ENCODE peak calls at places on chromosomes 3 and 15, in seven cellular contexts. One of them, this sample, is unnamed.

GRCh38 chr3:133540896-133541674 is 32.4 kb upstream of the CDV3 start:
- DNase-seq in uterus: no peak
- DNase-seq in body of pancreas: no peak
- DNase-seq in GM12878: peak; percentile 45
- DNase-seq in right lobe of liver: peak; percentile 44
- DNase-seq in breast epithelium: no peak
- DNase-seq in lower leg skin: no peak
- DNase-seq in this sample: peak; percentile 19

GRCh38 chr3:54917172-54917571 is 10.7 kb downstream of the LRTM1 start:
- DNase-seq in body of pancreas: no peak
- DNase-seq in right lobe of liver: no peak
- DNase-seq in uterus: no peak
- DNase-seq in lower leg skin: no peak
- DNase-seq in GM12878: no peak
- DNase-seq in breast epithelium: no peak
- DNase-seq in this sample: no peak

GRCh38 chr3:187662848-187663407 is 7.3 kb downstream of the SST start:
- DNase-seq in right lobe of liver: no peak
- DNase-seq in lower leg skin: no peak
- DNase-seq in GM12878: no peak
- DNase-seq in breast epithelium: no peak
- DNase-seq in body of pancreas: no peak
- DNase-seq in uterus: no peak
- DNase-seq in this sample: no peak

GRCh38 chr15:27234593-27234992 is 263.6 kb downstream of the GABRG3 start:
- DNase-seq in body of pancreas: no peak
- DNase-seq in breast epithelium: no peak
- DNase-seq in uterus: no peak
- DNase-seq in GM12878: no peak
- DNase-seq in right lobe of liver: no peak
- DNase-seq in lower leg skin: no peak
- DNase-seq in this sample: no peak

GRCh38 chr3:128004661-128005060 is 47.6 kb upstream of the SEC61A1 start:
- DNase-seq in breast epithelium: peak; percentile 17
- DNase-seq in body of pancreas: no peak
- DNase-seq in GM12878: no peak
- DNase-seq in right lobe of liver: peak; percentile 58
- DNase-seq in lower leg skin: no peak
- DNase-seq in uterus: no peak
- DNase-seq in this sample: no peak

GRCh38 chr3:184546252-184546651 is 15.3 kb upstream of the EPHB3 start:
- DNase-seq in GM12878: no peak
- DNase-seq in right lobe of liver: peak; percentile 40
- DNase-seq in uterus: no peak
- DNase-seq in breast epithelium: no peak
- DNase-seq in lower leg skin: peak; percentile 84
- DNase-seq in body of pancreas: no peak
- DNase-seq in this sample: no peak

GRCh38 chr15:80455668-80456442 is 51.7 kb downstream of the ARNT2 start:
- DNase-seq in GM12878: peak; percentile 16
- DNase-seq in lower leg skin: no peak
- DNase-seq in breast epithelium: no peak
- DNase-seq in right lobe of liver: peak; percentile 42
- DNase-seq in body of pancreas: peak; percentile 62
- DNase-seq in uterus: peak; percentile 56
- DNase-seq in this sample: peak; percentile 53

GRCh38 chr15:80926126-80926525 is 63.5 kb downstream of the MESD start:
- DNase-seq in body of pancreas: no peak
- DNase-seq in uterus: no peak
- DNase-seq in right lobe of liver: no peak
- DNase-seq in breast epithelium: no peak
- DNase-seq in GM12878: no peak
- DNase-seq in lower leg skin: no peak
- DNase-seq in this sample: no peak

GRCh38 chr3:59386165-59386564 is 336.3 kb upstream of the CFAP20DC start:
- DNase-seq in right lobe of liver: no peak
- DNase-seq in lower leg skin: no peak
- DNase-seq in body of pancreas: no peak
- DNase-seq in breast epithelium: no peak
- DNase-seq in GM12878: peak; percentile 88
- DNase-seq in uterus: no peak
- DNase-seq in this sample: peak; percentile 41

GRCh38 chr3:141547791-141548190 is 61.0 kb downstream of the RASA2 start:
- DNase-seq in right lobe of liver: no peak
- DNase-seq in breast epithelium: no peak
- DNase-seq in body of pancreas: no peak
- DNase-seq in GM12878: no peak
- DNase-seq in lower leg skin: no peak
- DNase-seq in uterus: no peak
- DNase-seq in this sample: no peak

GRCh38 chr15:46344115-46344749 is 709.4 kb downstream of the SQOR start:
- DNase-seq in uterus: no peak
- DNase-seq in right lobe of liver: no peak
- DNase-seq in lower leg skin: no peak
- DNase-seq in body of pancreas: no peak
- DNase-seq in breast epithelium: no peak
- DNase-seq in GM12878: no peak
- DNase-seq in this sample: no peak

GRCh38 chr3:52317178-52317577 is 1.1 kb downstream of the DNAH1 start:
- DNase-seq in uterus: no peak
- DNase-seq in body of pancreas: no peak
- DNase-seq in breast epithelium: no peak
- DNase-seq in GM12878: no peak
- DNase-seq in lower leg skin: no peak
- DNase-seq in right lobe of liver: no peak
- DNase-seq in this sample: no peak

GRCh38 chr3:14962762-14963161 is 15.4 kb downstream of the NR2C2 start:
- DNase-seq in breast epithelium: no peak
- DNase-seq in right lobe of liver: no peak
- DNase-seq in body of pancreas: no peak
- DNase-seq in lower leg skin: no peak
- DNase-seq in GM12878: no peak
- DNase-seq in uterus: no peak
- DNase-seq in this sample: no peak

GRCh38 chr15:70815604-70816003 is 38.4 kb downstream of the LARP6 start:
- DNase-seq in GM12878: no peak
- DNase-seq in right lobe of liver: no peak
- DNase-seq in lower leg skin: peak; percentile 25
- DNase-seq in body of pancreas: no peak
- DNase-seq in uterus: no peak
- DNase-seq in breast epithelium: no peak
- DNase-seq in this sample: no peak

GRCh38 chr15:38002883-38003477 is 68.5 kb downstream of the TMCO5A start:
- DNase-seq in breast epithelium: no peak
- DNase-seq in uterus: no peak
- DNase-seq in right lobe of liver: peak; percentile 47
- DNase-seq in body of pancreas: peak; percentile 27
- DNase-seq in GM12878: peak; percentile 38
- DNase-seq in lower leg skin: no peak
- DNase-seq in this sample: no peak

GRCh38 chr3:71130516-71131384 is 452.8 kb downstream of the FOXP1 start:
- DNase-seq in body of pancreas: peak; percentile 59
- DNase-seq in breast epithelium: no peak
- DNase-seq in uterus: peak; percentile 40
- DNase-seq in lower leg skin: peak; percentile 87
- DNase-seq in GM12878: no peak
- DNase-seq in right lobe of liver: peak; percentile 60
- DNase-seq in this sample: no peak
- TF ChIP-seq POLR2A in body of pancreas: peak; percentile 60
- TF ChIP-seq POLR2A in breast epithelium: no peak
- TF ChIP-seq POLR2A in uterus: peak; percentile 51
- TF ChIP-seq POLR2A in lower leg skin: peak; percentile 14
- TF ChIP-seq POLR2A in GM12878: no peak
- TF ChIP-seq POLR2A in right lobe of liver: peak; percentile 82
- TF ChIP-seq POLR2A in this sample: no peak

GRCh38 chr15:78437762-78438594 is at the start of gene IREB2:
- DNase-seq in lower leg skin: peak; percentile 99
- DNase-seq in body of pancreas: peak; percentile 98
- DNase-seq in right lobe of liver: peak; percentile 97
- DNase-seq in breast epithelium: peak; percentile 96
- DNase-seq in uterus: peak; percentile 99
- DNase-seq in GM12878: peak; percentile 94
- DNase-seq in this sample: peak; percentile 90

GRCh38 chr15:78440375-78441373 is 2.7 kb downstream of the IREB2 start:
- DNase-seq in body of pancreas: no peak
- DNase-seq in breast epithelium: no peak
- DNase-seq in lower leg skin: no peak
- DNase-seq in right lobe of liver: no peak
- DNase-seq in GM12878: no peak
- DNase-seq in uterus: no peak
- DNase-seq in this sample: no peak

GRCh38 chr15:78437107-78437761 is 782 bp upstream of the IREB2 start:
- DNase-seq in lower leg skin: no peak
- DNase-seq in GM12878: no peak
- DNase-seq in right lobe of liver: no peak
- DNase-seq in body of pancreas: no peak
- DNase-seq in breast epithelium: no peak
- DNase-seq in uterus: no peak
- DNase-seq in this sample: peak; percentile 25

GRCh38 chr15:78434134-78434533 is 3.9 kb upstream of the IREB2 start:
- DNase-seq in GM12878: no peak
- DNase-seq in right lobe of liver: no peak
- DNase-seq in body of pancreas: no peak
- DNase-seq in breast epithelium: no peak
- DNase-seq in lower leg skin: no peak
- DNase-seq in uterus: no peak
- DNase-seq in this sample: no peak

DNA sequence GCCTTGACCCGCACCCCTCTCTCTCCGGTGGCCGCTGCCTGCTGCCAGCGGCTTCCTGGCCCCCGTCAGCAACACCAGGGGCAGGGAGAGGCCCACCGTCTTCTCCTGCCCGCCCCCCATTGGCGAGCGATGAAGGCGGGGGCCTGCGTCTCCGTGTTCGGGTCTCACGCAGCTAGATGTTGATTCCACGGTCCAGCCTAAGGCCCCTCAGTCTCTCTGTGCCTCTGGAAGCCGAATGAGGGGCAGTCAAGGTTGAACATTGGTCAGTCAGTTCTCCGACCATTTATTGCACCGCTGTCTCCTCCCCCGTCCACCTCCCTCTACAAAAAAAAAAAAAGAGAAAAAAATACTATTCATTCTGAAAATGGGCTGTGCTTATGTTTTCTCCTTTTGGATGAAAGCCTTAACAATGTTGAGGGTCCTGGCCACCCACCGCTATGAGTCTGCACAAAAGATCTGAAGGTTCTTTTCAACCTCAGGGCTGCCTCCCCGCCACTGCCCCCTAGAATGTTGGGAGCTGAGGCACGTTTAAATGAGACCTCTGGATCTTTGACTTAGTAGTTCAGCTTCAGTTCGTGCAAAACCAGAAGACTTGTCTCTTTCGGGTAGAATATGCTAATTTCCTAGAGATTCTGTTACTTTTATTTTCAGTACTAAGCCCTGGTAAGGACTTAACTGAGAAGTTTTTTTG is 724 bp downstream of the IREB2 start:
- DNase-seq in body of pancreas: no peak
- DNase-seq in lower leg skin: no peak
- DNase-seq in uterus: no peak
- DNase-seq in GM12878: no peak
- DNase-seq in right lobe of liver: peak; percentile 61
- DNase-seq in breast epithelium: no peak
- DNase-seq in this sample: no peak
- TF ChIP-seq POLR2A in body of pancreas: no peak
- TF ChIP-seq POLR2A in lower leg skin: no peak
- TF ChIP-seq POLR2A in uterus: no peak
- TF ChIP-seq POLR2A in GM12878: peak; percentile 56
- TF ChIP-seq POLR2A in right lobe of liver: no peak
- TF ChIP-seq POLR2A in breast epithelium: no peak
- TF ChIP-seq POLR2A in this sample: peak; percentile 55

GRCh38 chr3:38957296-38957695 is 94.4 kb downstream of the SCN11A start:
- DNase-seq in breast epithelium: no peak
- DNase-seq in uterus: no peak
- DNase-seq in GM12878: no peak
- DNase-seq in lower leg skin: no peak
- DNase-seq in right lobe of liver: no peak
- DNase-seq in body of pancreas: no peak
- DNase-seq in this sample: no peak

GRCh38 chr3:38964646-38965045 is 87.1 kb downstream of the SCN11A start:
- DNase-seq in GM12878: no peak
- DNase-seq in breast epithelium: no peak
- DNase-seq in lower leg skin: no peak
- DNase-seq in uterus: no peak
- DNase-seq in body of pancreas: no peak
- DNase-seq in right lobe of liver: no peak
- DNase-seq in this sample: no peak

GRCh38 chr3:38960042-38960622 is 91.6 kb downstream of the SCN11A start:
- DNase-seq in breast epithelium: no peak
- DNase-seq in right lobe of liver: no peak
- DNase-seq in lower leg skin: no peak
- DNase-seq in GM12878: no peak
- DNase-seq in uterus: no peak
- DNase-seq in body of pancreas: peak; percentile 13
- DNase-seq in this sample: no peak

DNA sequence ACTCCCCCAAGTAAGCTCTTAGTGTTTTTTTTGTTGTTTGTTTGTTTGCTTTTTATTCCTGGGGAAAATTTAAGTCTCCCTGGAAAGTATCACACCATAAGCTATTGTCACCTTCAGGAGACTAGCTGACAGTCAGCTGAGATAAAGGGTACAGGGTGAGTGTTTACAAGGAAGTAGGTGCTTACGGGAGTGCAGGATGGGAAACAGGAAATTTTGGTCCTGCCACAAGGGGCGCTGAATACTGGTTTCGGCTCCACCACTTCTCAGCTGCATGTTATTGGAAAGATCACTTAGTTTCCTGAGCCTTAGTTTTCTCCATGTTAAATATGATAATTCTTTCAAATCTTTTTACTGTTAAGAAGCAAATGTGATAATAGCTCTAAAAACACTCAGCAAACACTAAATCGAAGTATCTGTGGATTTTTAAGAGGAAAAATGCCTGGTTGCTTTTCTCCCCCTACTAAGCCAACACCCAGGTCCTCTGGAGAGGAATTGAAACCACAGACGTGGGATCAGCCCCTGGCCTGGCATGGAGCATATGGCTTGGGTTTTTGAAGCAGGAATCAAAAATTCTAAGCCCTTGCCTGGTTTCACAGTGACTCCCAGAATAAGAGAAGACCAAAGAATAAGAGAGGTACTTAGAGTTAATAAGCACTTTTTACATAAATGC is 90.7 kb downstream of the SCN11A start:
- DNase-seq in breast epithelium: no peak
- DNase-seq in body of pancreas: peak; percentile 72
- DNase-seq in uterus: peak; percentile 20
- DNase-seq in right lobe of liver: peak; percentile 42
- DNase-seq in lower leg skin: no peak
- DNase-seq in GM12878: peak; percentile 8
- DNase-seq in this sample: no peak
- TF ChIP-seq POLR2A in breast epithelium: no peak
- TF ChIP-seq POLR2A in body of pancreas: no peak
- TF ChIP-seq POLR2A in uterus: no peak
- TF ChIP-seq POLR2A in right lobe of liver: no peak
- TF ChIP-seq POLR2A in lower leg skin: no peak
- TF ChIP-seq POLR2A in GM12878: no peak
- TF ChIP-seq POLR2A in this sample: no peak

DNA sequence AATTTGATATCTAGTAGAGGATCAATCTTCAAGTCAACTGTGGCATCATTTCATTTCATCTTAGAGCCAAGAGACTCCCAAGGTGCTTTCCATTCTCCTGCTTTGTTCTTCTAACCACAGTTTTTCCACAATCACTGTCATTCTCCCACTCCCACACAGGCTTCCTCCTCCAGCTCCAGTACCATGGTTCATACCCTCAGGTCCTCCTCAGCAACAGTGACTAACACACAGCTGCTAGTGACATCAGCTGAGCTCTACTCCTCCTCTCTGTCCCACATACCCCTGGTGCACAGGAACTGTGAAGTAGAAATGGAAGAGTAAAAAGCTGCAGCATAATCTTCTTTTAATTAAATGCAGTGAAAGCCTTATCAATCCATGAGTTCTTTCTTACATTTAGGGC is 200.2 kb upstream of the DPH6 start:
- DNase-seq in uterus: no peak
- DNase-seq in right lobe of liver: no peak
- DNase-seq in lower leg skin: no peak
- DNase-seq in GM12878: no peak
- DNase-seq in breast epithelium: no peak
- DNase-seq in body of pancreas: no peak
- DNase-seq in this sample: no peak
- TF ChIP-seq POLR2A in uterus: no peak
- TF ChIP-seq POLR2A in right lobe of liver: no peak
- TF ChIP-seq POLR2A in lower leg skin: no peak
- TF ChIP-seq POLR2A in GM12878: no peak
- TF ChIP-seq POLR2A in breast epithelium: no peak
- TF ChIP-seq POLR2A in body of pancreas: no peak
- TF ChIP-seq POLR2A in this sample: no peak

This sample was measured in GM12891.